ENCODE peak calls at places on chromosomes 3 and 15, in eight cellular contexts. One of them, this sample, is unnamed.

GRCh38 chr3:125367403-125368230 is 7.5 kb downstream of the ZNF148 start:
- DNase-seq in GM23248: peak; percentile 85
- DNase-seq in foreskin fibroblast: no peak
- DNase-seq in left lung: no peak
- DNase-seq in RPMI7951: no peak
- DNase-seq in stimulated activated CD8-positive, alpha-beta memory T cell treated with anti-CD3 and anti-CD28 coated beads, Interleukin-12 subunit alpha, Interleukin-12 subunit beta, amount 100 ng/mL, for 4 hours: no peak
- DNase-seq in GM19239: no peak
- DNase-seq in NCI-H510A treated with DMSO at 0.1 percent for 48 hours: no peak
- DNase-seq in this sample: no peak

GRCh38 chr15:62495670-62496328 is 330.7 kb upstream of the C2CD4B start:
- DNase-seq in GM23248: peak; percentile 97
- DNase-seq in foreskin fibroblast: peak; percentile 94
- DNase-seq in left lung: no peak
- DNase-seq in RPMI7951: peak; percentile 90
- DNase-seq in stimulated activated CD8-positive, alpha-beta memory T cell treated with anti-CD3 and anti-CD28 coated beads, Interleukin-12 subunit alpha, Interleukin-12 subunit beta, amount 100 ng/mL, for 4 hours: no peak
- DNase-seq in GM19239: no peak
- DNase-seq in NCI-H510A treated with DMSO at 0.1 percent for 48 hours: no peak
- DNase-seq in this sample: no peak

GRCh38 chr15:93719941-93720351 is 511.4 kb upstream of the MCTP2 start:
- DNase-seq in GM23248: peak; percentile 61
- DNase-seq in foreskin fibroblast: no peak
- DNase-seq in left lung: no peak
- DNase-seq in RPMI7951: peak; percentile 47
- DNase-seq in stimulated activated CD8-positive, alpha-beta memory T cell treated with anti-CD3 and anti-CD28 coated beads, Interleukin-12 subunit alpha, Interleukin-12 subunit beta, amount 100 ng/mL, for 4 hours: no peak
- DNase-seq in GM19239: no peak
- DNase-seq in NCI-H510A treated with DMSO at 0.1 percent for 48 hours: no peak
- DNase-seq in this sample: no peak

GRCh38 chr15:95141486-95141885 is 910.1 kb downstream of the MCTP2 start:
- DNase-seq in GM23248: peak; percentile 84
- DNase-seq in foreskin fibroblast: peak; percentile 64
- DNase-seq in left lung: no peak
- DNase-seq in RPMI7951: no peak
- DNase-seq in stimulated activated CD8-positive, alpha-beta memory T cell treated with anti-CD3 and anti-CD28 coated beads, Interleukin-12 subunit alpha, Interleukin-12 subunit beta, amount 100 ng/mL, for 4 hours: no peak
- DNase-seq in GM19239: no peak
- DNase-seq in NCI-H510A treated with DMSO at 0.1 percent for 48 hours: no peak
- DNase-seq in this sample: no peak

GRCh38 chr3:194930439-194931204 is 244.9 kb downstream of the FAM43A start:
- DNase-seq in GM23248: peak; percentile 75
- DNase-seq in foreskin fibroblast: peak; percentile 38
- DNase-seq in left lung: no peak
- DNase-seq in RPMI7951: peak; percentile 80
- DNase-seq in stimulated activated CD8-positive, alpha-beta memory T cell treated with anti-CD3 and anti-CD28 coated beads, Interleukin-12 subunit alpha, Interleukin-12 subunit beta, amount 100 ng/mL, for 4 hours: no peak
- DNase-seq in GM19239: no peak
- DNase-seq in NCI-H510A treated with DMSO at 0.1 percent for 48 hours: no peak
- DNase-seq in this sample: no peak

GRCh38 chr3:171977860-171978259 is 61.5 kb upstream of the FNDC3B start:
- DNase-seq in GM23248: no peak
- DNase-seq in foreskin fibroblast: no peak
- DNase-seq in left lung: no peak
- DNase-seq in RPMI7951: no peak
- DNase-seq in stimulated activated CD8-positive, alpha-beta memory T cell treated with anti-CD3 and anti-CD28 coated beads, Interleukin-12 subunit alpha, Interleukin-12 subunit beta, amount 100 ng/mL, for 4 hours: no peak
- DNase-seq in GM19239: no peak
- DNase-seq in NCI-H510A treated with DMSO at 0.1 percent for 48 hours: no peak
- DNase-seq in this sample: no peak

GRCh38 chr3:196238612-196239190 is 22.4 kb downstream of the SLC51A start:
- DNase-seq in GM23248: no peak
- DNase-seq in foreskin fibroblast: no peak
- DNase-seq in left lung: no peak
- DNase-seq in RPMI7951: no peak
- DNase-seq in stimulated activated CD8-positive, alpha-beta memory T cell treated with anti-CD3 and anti-CD28 coated beads, Interleukin-12 subunit alpha, Interleukin-12 subunit beta, amount 100 ng/mL, for 4 hours: no peak
- DNase-seq in GM19239: no peak
- DNase-seq in NCI-H510A treated with DMSO at 0.1 percent for 48 hours: no peak
- DNase-seq in this sample: no peak

GRCh38 chr3:169243122-169243521 is 420.4 kb downstream of the MECOM start:
- DNase-seq in GM23248: no peak
- DNase-seq in foreskin fibroblast: no peak
- DNase-seq in left lung: no peak
- DNase-seq in RPMI7951: no peak
- DNase-seq in stimulated activated CD8-positive, alpha-beta memory T cell treated with anti-CD3 and anti-CD28 coated beads, Interleukin-12 subunit alpha, Interleukin-12 subunit beta, amount 100 ng/mL, for 4 hours: no peak
- DNase-seq in GM19239: no peak
- DNase-seq in NCI-H510A treated with DMSO at 0.1 percent for 48 hours: peak; percentile 9
- DNase-seq in this sample: no peak

GRCh38 chr15:88535100-88535499 is 11.4 kb downstream of the DET1 start:
- DNase-seq in GM23248: peak; percentile 47
- DNase-seq in foreskin fibroblast: peak; percentile 18
- DNase-seq in left lung: no peak
- DNase-seq in RPMI7951: peak; percentile 28
- DNase-seq in stimulated activated CD8-positive, alpha-beta memory T cell treated with anti-CD3 and anti-CD28 coated beads, Interleukin-12 subunit alpha, Interleukin-12 subunit beta, amount 100 ng/mL, for 4 hours: no peak
- DNase-seq in GM19239: no peak
- DNase-seq in NCI-H510A treated with DMSO at 0.1 percent for 48 hours: no peak
- DNase-seq in this sample: no peak

GRCh38 chr3:136982520-136983138 is 24.8 kb downstream of the IL20RB start:
- DNase-seq in GM23248: no peak
- DNase-seq in foreskin fibroblast: no peak
- DNase-seq in left lung: no peak
- DNase-seq in RPMI7951: no peak
- DNase-seq in stimulated activated CD8-positive, alpha-beta memory T cell treated with anti-CD3 and anti-CD28 coated beads, Interleukin-12 subunit alpha, Interleukin-12 subunit beta, amount 100 ng/mL, for 4 hours: no peak
- DNase-seq in GM19239: no peak
- DNase-seq in NCI-H510A treated with DMSO at 0.1 percent for 48 hours: no peak
- DNase-seq in this sample: no peak

GRCh38 chr15:99537344-99537743 is 28.4 kb upstream of the MEF2A start:
- DNase-seq in GM23248: peak; percentile 53
- DNase-seq in foreskin fibroblast: no peak
- DNase-seq in left lung: no peak
- DNase-seq in RPMI7951: no peak
- DNase-seq in stimulated activated CD8-positive, alpha-beta memory T cell treated with anti-CD3 and anti-CD28 coated beads, Interleukin-12 subunit alpha, Interleukin-12 subunit beta, amount 100 ng/mL, for 4 hours: no peak
- DNase-seq in GM19239: no peak
- DNase-seq in NCI-H510A treated with DMSO at 0.1 percent for 48 hours: no peak
- DNase-seq in this sample: no peak

GRCh38 chr3:156819842-156820686 is 6.1 kb upstream of the LEKR1 start:
- DNase-seq in GM23248: no peak
- DNase-seq in foreskin fibroblast: no peak
- DNase-seq in left lung: no peak
- DNase-seq in RPMI7951: no peak
- DNase-seq in stimulated activated CD8-positive, alpha-beta memory T cell treated with anti-CD3 and anti-CD28 coated beads, Interleukin-12 subunit alpha, Interleukin-12 subunit beta, amount 100 ng/mL, for 4 hours: no peak
- DNase-seq in GM19239: no peak
- DNase-seq in NCI-H510A treated with DMSO at 0.1 percent for 48 hours: no peak
- DNase-seq in this sample: no peak

GRCh38 chr15:51401872-51402517 is 60.5 kb downstream of the GLDN start:
- DNase-seq in GM23248: peak; percentile 75
- DNase-seq in foreskin fibroblast: peak; percentile 18
- DNase-seq in left lung: peak; percentile 83
- DNase-seq in RPMI7951: peak; percentile 34
- DNase-seq in stimulated activated CD8-positive, alpha-beta memory T cell treated with anti-CD3 and anti-CD28 coated beads, Interleukin-12 subunit alpha, Interleukin-12 subunit beta, amount 100 ng/mL, for 4 hours: no peak
- DNase-seq in GM19239: peak; percentile 28
- DNase-seq in NCI-H510A treated with DMSO at 0.1 percent for 48 hours: peak; percentile 2
- DNase-seq in this sample: peak; percentile 19

GRCh38 chr3:128619146-128619890 is 31.3 kb downstream of the RPN1 start:
- DNase-seq in GM23248: peak; percentile 94
- DNase-seq in foreskin fibroblast: peak; percentile 96
- DNase-seq in left lung: no peak
- DNase-seq in RPMI7951: peak; percentile 87
- DNase-seq in stimulated activated CD8-positive, alpha-beta memory T cell treated with anti-CD3 and anti-CD28 coated beads, Interleukin-12 subunit alpha, Interleukin-12 subunit beta, amount 100 ng/mL, for 4 hours: no peak
- DNase-seq in GM19239: no peak
- DNase-seq in NCI-H510A treated with DMSO at 0.1 percent for 48 hours: no peak
- DNase-seq in this sample: peak; percentile 38

GRCh38 chr15:60555814-60556213 is 76.9 kb upstream of the ICE2 start:
- DNase-seq in GM23248: no peak
- DNase-seq in foreskin fibroblast: no peak
- DNase-seq in left lung: no peak
- DNase-seq in RPMI7951: no peak
- DNase-seq in stimulated activated CD8-positive, alpha-beta memory T cell treated with anti-CD3 and anti-CD28 coated beads, Interleukin-12 subunit alpha, Interleukin-12 subunit beta, amount 100 ng/mL, for 4 hours: no peak
- DNase-seq in GM19239: no peak
- DNase-seq in NCI-H510A treated with DMSO at 0.1 percent for 48 hours: no peak
- DNase-seq in this sample: no peak

GRCh38 chr3:146747928-146748327 is 142.8 kb upstream of the PLSCR5 start:
- DNase-seq in GM23248: peak; percentile 79
- DNase-seq in foreskin fibroblast: peak; percentile 54
- DNase-seq in left lung: no peak
- DNase-seq in RPMI7951: peak; percentile 10
- DNase-seq in stimulated activated CD8-positive, alpha-beta memory T cell treated with anti-CD3 and anti-CD28 coated beads, Interleukin-12 subunit alpha, Interleukin-12 subunit beta, amount 100 ng/mL, for 4 hours: no peak
- DNase-seq in GM19239: no peak
- DNase-seq in NCI-H510A treated with DMSO at 0.1 percent for 48 hours: no peak
- DNase-seq in this sample: no peak

GRCh38 chr3:144129536-144130214 is 158.1 kb downstream of the DIPK2A start:
- DNase-seq in GM23248: no peak
- DNase-seq in foreskin fibroblast: peak; percentile 45
- DNase-seq in left lung: no peak
- DNase-seq in RPMI7951: no peak
- DNase-seq in stimulated activated CD8-positive, alpha-beta memory T cell treated with anti-CD3 and anti-CD28 coated beads, Interleukin-12 subunit alpha, Interleukin-12 subunit beta, amount 100 ng/mL, for 4 hours: no peak
- DNase-seq in GM19239: no peak
- DNase-seq in NCI-H510A treated with DMSO at 0.1 percent for 48 hours: no peak
- DNase-seq in this sample: peak; percentile 8

GRCh38 chr15:52018244-52018643 is 775 bp upstream of the MAPK6 start:
- DNase-seq in GM23248: peak; percentile 40
- DNase-seq in foreskin fibroblast: no peak
- DNase-seq in left lung: no peak
- DNase-seq in RPMI7951: peak; percentile 11
- DNase-seq in stimulated activated CD8-positive, alpha-beta memory T cell treated with anti-CD3 and anti-CD28 coated beads, Interleukin-12 subunit alpha, Interleukin-12 subunit beta, amount 100 ng/mL, for 4 hours: no peak
- DNase-seq in GM19239: no peak
- DNase-seq in NCI-H510A treated with DMSO at 0.1 percent for 48 hours: no peak
- DNase-seq in this sample: no peak

This sample was measured in stimulated activated CD4-positive, alpha-beta T cell treated with anti-CD3 and anti-CD28 coated beads, Interleukin-15, amount 100 ng/mL, for 24 hours.